ENCODE peak calls at places on chromosomes 7 and 10, in four cellular contexts. One of them, this sample, is unnamed.

GRCh38 chr10:68869623-68870022 is 31.5 kb upstream of the DDX50 start:
- DNase-seq in lung: no peak
- DNase-seq in stomach: no peak
- DNase-seq in LNCaP clone FGC: no peak
- DNase-seq in this sample: peak

GRCh38 chr7:45102785-45103712 is 8.4 kb downstream of the TBRG4 start:
- DNase-seq in lung: no peak
- DNase-seq in stomach: no peak
- DNase-seq in LNCaP clone FGC: no peak
- DNase-seq in this sample: no peak

GRCh38 chr7:29430279-29430949 is 133.2 kb upstream of the PRR15 start:
- DNase-seq in lung: no peak
- DNase-seq in stomach: no peak
- DNase-seq in LNCaP clone FGC: no peak
- DNase-seq in this sample: no peak

GRCh38 chr7:124769136-124769535 is 3.5 kb upstream of the GPR37 start:
- DNase-seq in lung: no peak
- DNase-seq in stomach: no peak
- DNase-seq in LNCaP clone FGC: no peak
- DNase-seq in this sample: no peak

GRCh38 chr7:123208793-123209192 is 9.0 kb upstream of the SLC13A1 start:
- DNase-seq in lung: no peak
- DNase-seq in stomach: no peak
- DNase-seq in LNCaP clone FGC: no peak
- DNase-seq in this sample: no peak

GRCh38 chr7:133081119-133081604 is 728 bp downstream of the CHCHD3 start:
- DNase-seq in lung: no peak
- DNase-seq in stomach: no peak
- DNase-seq in LNCaP clone FGC: no peak
- DNase-seq in this sample: no peak

GRCh38 chr7:125033506-125033905 is 103.9 kb upstream of the POT1 start:
- DNase-seq in lung: no peak
- DNase-seq in stomach: no peak
- DNase-seq in LNCaP clone FGC: no peak
- DNase-seq in this sample: no peak

GRCh38 chr7:21443149-21443841 is 15.4 kb downstream of the SP4 start:
- DNase-seq in lung: no peak
- DNase-seq in stomach: no peak
- DNase-seq in LNCaP clone FGC: no peak
- DNase-seq in this sample: no peak

GRCh38 chr7:21886396-21886795 is 59.3 kb downstream of the CDCA7L start:
- DNase-seq in lung: no peak
- DNase-seq in stomach: no peak
- DNase-seq in LNCaP clone FGC: no peak
- DNase-seq in this sample: no peak

GRCh38 chr10:4678023-4678950 is 147.7 kb upstream of the AKR1E2 start:
- DNase-seq in lung: no peak
- DNase-seq in stomach: no peak
- DNase-seq in LNCaP clone FGC: peak
- DNase-seq in this sample: peak

GRCh38 chr10:12396093-12396492 is 46.7 kb downstream of the CAMK1D start:
- DNase-seq in lung: no peak
- DNase-seq in stomach: no peak
- DNase-seq in LNCaP clone FGC: no peak
- DNase-seq in this sample: no peak

GRCh38 chr10:75723319-75723965 is 292.0 kb downstream of the LRMDA start:
- DNase-seq in lung: no peak
- DNase-seq in stomach: no peak
- DNase-seq in LNCaP clone FGC: no peak
- DNase-seq in this sample: no peak

GRCh38 chr10:47296941-47297340 is 3.1 kb upstream of the GDF10 start:
- DNase-seq in lung: no peak
- DNase-seq in stomach: no peak
- DNase-seq in LNCaP clone FGC: no peak
- DNase-seq in this sample: no peak

GRCh38 chr7:11896663-11897062 is 64.7 kb upstream of the THSD7A start:
- DNase-seq in lung: no peak
- DNase-seq in stomach: no peak
- DNase-seq in LNCaP clone FGC: no peak
- DNase-seq in this sample: no peak

GRCh38 chr10:18233775-18234174 is 93.6 kb downstream of the CACNB2 start:
- DNase-seq in lung: no peak
- DNase-seq in stomach: no peak
- DNase-seq in LNCaP clone FGC: peak
- DNase-seq in this sample: no peak
- TF ChIP-seq CTCF in lung: no peak
- TF ChIP-seq CTCF in stomach: no peak
- TF ChIP-seq CTCF in LNCaP clone FGC: peak
- TF ChIP-seq CTCF in this sample: no peak

GRCh38 chr7:103148994-103149807 is at the start of gene NAPEPLD:
- DNase-seq in lung: peak
- DNase-seq in stomach: peak
- DNase-seq in LNCaP clone FGC: peak
- DNase-seq in this sample: peak

GRCh38 chr7:103154042-103154441 is 5.1 kb upstream of the NAPEPLD start:
- DNase-seq in lung: no peak
- DNase-seq in stomach: no peak
- DNase-seq in LNCaP clone FGC: no peak
- DNase-seq in this sample: no peak

GRCh38 chr7:103150192-103150591 is 1.3 kb upstream of the NAPEPLD start:
- DNase-seq in lung: peak
- DNase-seq in stomach: no peak
- DNase-seq in LNCaP clone FGC: no peak
- DNase-seq in this sample: no peak

GRCh38 chr7:103148131-103148993 is 537 bp downstream of the NAPEPLD start:
- DNase-seq in lung: no peak
- DNase-seq in stomach: no peak
- DNase-seq in LNCaP clone FGC: no peak
- DNase-seq in this sample: no peak

GRCh38 chr7:103149808-103150180 is 895 bp upstream of the NAPEPLD start:
- DNase-seq in lung: no peak
- DNase-seq in stomach: no peak
- DNase-seq in LNCaP clone FGC: no peak
- DNase-seq in this sample: no peak
- H3K4me3 ChIP-seq in lung: peak
- H3K4me3 ChIP-seq in stomach: peak
- H3K4me3 ChIP-seq in LNCaP clone FGC: no peak
- H3K4me3 ChIP-seq in this sample: peak

DNA sequence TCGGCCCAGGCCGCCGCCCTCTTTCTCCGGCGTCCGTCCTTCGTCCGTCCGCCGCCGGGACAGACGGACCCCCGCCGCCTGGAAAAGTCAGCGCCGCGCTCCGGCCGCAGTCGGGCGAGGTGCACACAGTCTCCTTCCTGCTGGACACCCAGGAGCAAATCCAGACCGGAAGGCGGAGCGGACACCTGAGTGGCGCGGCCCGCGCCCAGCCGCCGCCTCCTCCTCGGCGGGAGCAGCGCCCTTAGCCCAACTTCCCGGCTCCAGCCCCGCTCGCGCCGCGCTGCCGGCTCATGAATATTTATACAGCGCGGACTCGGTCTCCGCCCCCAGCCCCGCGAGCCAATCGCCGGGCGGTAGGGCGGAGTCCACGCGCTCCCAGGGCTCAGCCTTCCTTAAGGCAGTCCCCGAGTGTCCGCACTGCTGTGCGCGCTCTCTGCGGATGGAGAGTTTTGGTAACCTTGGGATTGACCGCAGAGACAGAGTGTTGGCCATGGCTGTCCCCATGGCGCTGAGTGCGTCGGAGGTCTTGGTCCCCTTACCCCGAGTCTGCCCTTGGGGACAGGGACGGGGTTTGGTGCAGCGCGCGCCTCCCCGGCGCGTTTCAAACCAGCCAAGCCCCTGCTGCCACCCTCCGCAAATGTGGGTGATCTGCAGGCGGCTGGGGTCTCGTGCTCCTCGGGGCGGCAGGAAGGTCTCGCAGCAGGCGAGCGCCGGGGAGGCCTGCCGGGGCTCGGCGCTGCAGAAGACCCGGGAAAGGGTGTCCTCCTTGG is at the start of gene FZD8:
- DNase-seq in lung: peak
- DNase-seq in stomach: peak
- DNase-seq in LNCaP clone FGC: peak
- DNase-seq in this sample: peak
- TF ChIP-seq CTCF in lung: no peak
- TF ChIP-seq CTCF in stomach: no peak
- TF ChIP-seq CTCF in LNCaP clone FGC: peak
- TF ChIP-seq CTCF in this sample: no peak

DNA sequence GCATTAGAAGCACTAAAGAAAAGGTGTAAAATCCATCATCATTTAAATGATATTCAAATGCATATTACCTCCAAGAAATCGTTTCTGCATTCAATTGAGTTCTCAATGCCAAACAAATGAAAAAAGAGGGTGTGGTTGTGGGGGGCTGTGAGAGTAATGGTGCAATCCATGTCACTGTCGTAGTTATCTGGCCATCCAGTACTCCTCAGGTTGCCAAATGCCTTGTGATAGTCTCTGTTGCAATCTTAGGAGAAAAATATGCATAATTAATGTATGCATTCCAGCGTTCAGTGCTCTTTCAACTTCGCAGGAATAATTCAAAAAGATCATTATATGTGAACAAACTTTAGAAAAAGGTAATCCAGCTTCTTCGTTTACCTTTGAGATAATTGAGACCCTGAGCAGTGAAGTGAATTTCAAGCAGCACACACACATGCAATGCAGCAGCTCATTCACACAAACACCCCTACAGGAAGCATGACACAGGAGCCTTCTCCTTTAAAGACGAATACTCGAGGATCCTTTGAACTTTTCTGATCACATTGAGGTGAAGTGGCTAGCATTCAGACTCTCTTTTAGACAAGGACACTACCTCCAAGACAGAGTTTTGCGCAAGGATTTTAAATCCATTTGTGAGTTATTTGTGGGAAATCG is 73.4 kb downstream of the OR13A1 start:
- DNase-seq in lung: no peak
- DNase-seq in stomach: no peak
- DNase-seq in LNCaP clone FGC: no peak
- DNase-seq in this sample: no peak
- H3K4me3 ChIP-seq in lung: no peak
- H3K4me3 ChIP-seq in stomach: no peak
- H3K4me3 ChIP-seq in LNCaP clone FGC: no peak
- H3K4me3 ChIP-seq in this sample: no peak